ENCODE peak calls at places on chromosomes 11 and 22, in six cellular contexts. Z, R, S, Q, D and Y are unnamed samples.
A peak's percentile ranks its signal among the peaks of the same experiment; 100 is the strongest.

GRCh38 chr11:34599406-34599901 is 21.4 kb upstream of the EHF start:
- ATAC-seq in S (peak; percentile 4), Z (no peak), Q (no peak), D (peak; percentile 44), R (peak; percentile 1), Y (no peak)

GRCh38 chr22:22380098-22381030 is 128.2 kb downstream of the ZNF280B start:
- ATAC-seq in Z (peak; percentile 41), Q (peak; percentile 12), S (peak; percentile 87), R (peak; percentile 73), D (peak; percentile 58), Y (no peak)

GRCh38 chr11:120254788-120255518 is 15.0 kb downstream of the POU2F3 start:
- ATAC-seq in Q (no peak), S (no peak), Z (peak; percentile 70), D (no peak), R (no peak), Y (no peak)

GRCh38 chr11:120179071-120179672 is 31.7 kb upstream of the OAF start:
- ATAC-seq in D (no peak), Z (no peak), Q (peak; percentile 56), R (no peak), S (no peak), Y (no peak)

GRCh38 chr11:28834877-28835276 is 726.7 kb downstream of the METTL15 start:
- ATAC-seq in D (no peak), Z (no peak), Q (no peak), R (no peak), S (no peak), Y (no peak)

GRCh38 chr11:10674991-10675440 is 18.5 kb downstream of the IRAG1 start:
- ATAC-seq in Z (no peak), Q (peak; percentile 77), D (no peak), S (peak; percentile 64), R (peak; percentile 33), Y (peak; percentile 84)

GRCh38 chr11:78810489-78811090 is 235.9 kb upstream of the NARS2 start:
- ATAC-seq in R (no peak), Q (no peak), D (no peak), S (no peak), Z (no peak), Y (peak; percentile 26)

GRCh38 chr11:78022397-78023396 is at the start of gene KCTD14:
- ATAC-seq in S (no peak), Q (peak; percentile 81), D (peak; percentile 67), Z (peak; percentile 93), R (peak; percentile 94), Y (peak; percentile 70)

GRCh38 chr22:38504731-38505594 is 1.1 kb downstream of the DDX17 start:
- ATAC-seq in Q (no peak), Z (peak; percentile 61), D (no peak), R (peak; percentile 7), S (peak; percentile 70), Y (no peak)

GRCh38 chr22:46110215-46110614 is 40.1 kb upstream of the PPARA start:
- ATAC-seq in S (peak; percentile 78), R (no peak), Q (peak; percentile 11), Z (peak; percentile 60), D (no peak), Y (no peak)

GRCh38 chr11:62539238-62539925 is 7.2 kb downstream of the AHNAK start:
- ATAC-seq in R (no peak), Q (peak; percentile 62), S (no peak), D (peak; percentile 45), Z (no peak), Y (peak; percentile 41)

GRCh38 chr22:49724030-49724892 is 103.4 kb downstream of the BRD1 start:
- ATAC-seq in Q (peak; percentile 28), R (no peak), S (peak; percentile 53), D (no peak), Z (no peak), Y (no peak)

GRCh38 chr22:49079027-49079725 is 748.5 kb downstream of the BRD1 start:
- ATAC-seq in Q (no peak), Z (no peak), S (no peak), R (no peak), D (no peak), Y (no peak)

GRCh38 chr11:65491614-65492386 is 7.0 kb upstream of the MALAT1 start:
- ATAC-seq in R (peak; percentile 8), Q (peak; percentile 56), D (peak; percentile 31), Z (peak; percentile 6), S (peak; percentile 44), Y (peak; percentile 20)

GRCh38 chr11:65493367-65494176 is 5.3 kb upstream of the MALAT1 start:
- ATAC-seq in R (no peak), Z (peak; percentile 0), Q (peak; percentile 20), S (peak; percentile 4), D (peak; percentile 25), Y (peak; percentile 27)

GRCh38 chr11:65491163-65491465 is 7.7 kb upstream of the MALAT1 start:
- ATAC-seq in Q (no peak), D (no peak), S (no peak), R (no peak), Z (no peak), Y (no peak)

GRCh38 chr11:65492387-65492636 is 6.5 kb upstream of the MALAT1 start:
- ATAC-seq in Z (no peak), S (no peak), D (no peak), Q (no peak), R (no peak), Y (no peak)

GRCh38 chr11:65492637-65493366 is 6.0 kb upstream of the MALAT1 start:
- ATAC-seq in R (no peak), Z (peak; percentile 50), Q (peak; percentile 66), D (peak; percentile 28), S (peak; percentile 46), Y (peak; percentile 44)
- TF ChIP-seq EP300 in R (no peak), Z (peak; percentile 50), Q (peak; percentile 41), D (no peak), S (no peak), Y (no peak)

GRCh38 chr11:102312656-102313055 is 4.6 kb upstream of the BIRC3 start:
- ATAC-seq in R (no peak), Z (no peak), Q (no peak), S (no peak), D (no peak), Y (no peak)
- TF ChIP-seq EP300 in R (no peak), Z (no peak), Q (no peak), S (no peak), D (no peak), Y (no peak)

GRCh38 chr11:925496-926301 is at the start of gene AP2A2:
- ATAC-seq in Z (peak; percentile 78), Q (peak; percentile 96), R (peak; percentile 11), S (peak; percentile 89), D (peak; percentile 81), Y (peak; percentile 89)

GRCh38 chr11:925158-925495 is 543 bp upstream of the AP2A2 start:
- ATAC-seq in Q (no peak), S (peak; percentile 6), R (peak; percentile 4), Z (no peak), D (no peak), Y (peak; percentile 2)

GRCh38 chr11:927871-928270 is 2.2 kb downstream of the AP2A2 start:
- ATAC-seq in S (no peak), Z (peak; percentile 61), D (no peak), Q (no peak), R (no peak), Y (no peak)

GRCh38 chr11:924406-925157 is 1.1 kb upstream of the AP2A2 start:
- ATAC-seq in R (peak; percentile 33), Z (no peak), S (no peak), D (no peak), Q (no peak), Y (peak; percentile 5)

GRCh38 chr11:926341-926916 is 759 bp downstream of the AP2A2 start:
- ATAC-seq in Q (peak; percentile 36), Z (peak; percentile 6), R (no peak), D (peak; percentile 41), S (no peak), Y (peak; percentile 40)
- TF ChIP-seq EP300 in Q (no peak), Z (no peak), R (no peak), D (no peak), S (no peak), Y (no peak)

GRCh38 chr11:47768090-47768620 is 1.0 kb upstream of the FNBP4 start:
- ATAC-seq in Z (no peak), S (no peak), Q (peak; percentile 63), R (no peak), D (peak; percentile 51), Y (peak; percentile 28)
- TF ChIP-seq EP300 in Z (no peak), S (no peak), Q (no peak), R (no peak), D (no peak), Y (no peak)

GRCh38 chr11:70107191-70107590 is 29.1 kb downstream of the ANO1 start:
- ATAC-seq in Z (no peak), R (no peak), S (no peak), Q (no peak), D (no peak), Y (no peak)

GRCh38 chr11:70106757-70107156 is 28.6 kb downstream of the ANO1 start:
- ATAC-seq in S (no peak), Q (no peak), Z (no peak), R (no peak), D (no peak), Y (no peak)

GRCh38 chr11:70107756-70108155 is 29.6 kb downstream of the ANO1 start:
- ATAC-seq in S (no peak), R (no peak), Z (no peak), D (no peak), Q (no peak), Y (no peak)

GRCh38 chr11:70109006-70109405 is 30.9 kb downstream of the ANO1 start:
- ATAC-seq in Q (no peak), Z (no peak), R (no peak), S (no peak), D (no peak), Y (no peak)

GRCh38 chr11:70108250-70108649 is 30.1 kb downstream of the ANO1 start:
- ATAC-seq in S (no peak), R (no peak), D (peak; percentile 15), Q (no peak), Z (no peak), Y (no peak)
- TF ChIP-seq EP300 in S (no peak), R (no peak), D (no peak), Q (no peak), Z (no peak), Y (no peak)

GRCh38 chr11:40274017-40274416 is 1185.4 kb downstream of the LRRC4C start:
- ATAC-seq in R (no peak), Q (no peak), Z (no peak), S (no peak), D (no peak), Y (no peak)
- TF ChIP-seq EP300 in R (no peak), Q (no peak), Z (no peak), S (no peak), D (no peak), Y (no peak)

GRCh38 chr11:22458141-22458540 is 120.0 kb downstream of the SLC17A6 start:
- ATAC-seq in D (no peak), Q (no peak), S (no peak), R (no peak), Z (no peak), Y (no peak)
- TF ChIP-seq EP300 in D (no peak), Q (no peak), S (no peak), R (no peak), Z (no peak), Y (no peak)

GRCh38 chr11:74672956-74673895 is 58.0 kb downstream of the CHRDL2 start:
- ATAC-seq in D (peak; percentile 90), Z (no peak), S (peak; percentile 79), R (peak; percentile 40), Q (peak; percentile 91), Y (peak; percentile 94)
- TF ChIP-seq EP300 in D (peak; percentile 97), Z (no peak), S (peak; percentile 12), R (no peak), Q (no peak), Y (no peak)